ENCODE peak calls at places on chromosomes 11 and 22, in six cellular contexts. V, C, B, N, K and P are unnamed samples.

GRCh38 chr22:41672780-41673509 is 15.7 kb downstream of the SNU13 start:
- DNase-seq in C (no peak), K (no peak), B (no peak), N (peak), V (no peak), P (peak)

GRCh38 chr22:32830473-32830872 is 29.0 kb downstream of the TIMP3 start:
- DNase-seq in V (peak), C (no peak), K (peak), B (no peak), N (no peak), P (no peak)

GRCh38 chr11:1854949-1855885 is 2.3 kb downstream of the LSP1 start:
- DNase-seq in B (no peak), N (no peak), K (no peak), V (no peak), C (no peak), P (no peak)

GRCh38 chr22:19223617-19224016 is 45.1 kb upstream of the SLC25A1 start:
- DNase-seq in C (no peak), V (no peak), K (no peak), B (no peak), N (no peak), P (no peak)

GRCh38 chr11:18907391-18907790 is 31.8 kb downstream of the MRGPRX1 start:
- DNase-seq in K (no peak), N (no peak), B (no peak), V (no peak), C (no peak), P (no peak)

GRCh38 chr11:14318581-14318981 is 40.4 kb downstream of the RRAS2 start:
- DNase-seq in B (no peak), C (peak), V (no peak), N (no peak), K (no peak), P (no peak)

GRCh38 chr22:22210375-22210774 is 34.2 kb upstream of the VPREB1 start:
- DNase-seq in B (no peak), N (no peak), V (no peak), K (no peak), C (peak), P (no peak)

GRCh38 chr11:131099013-131099412 is 182.7 kb upstream of the SNX19 start:
- DNase-seq in V (no peak), K (no peak), C (peak), B (no peak), N (peak), P (peak)

GRCh38 chr11:131889146-131889577 is 518.7 kb downstream of the NTM start:
- DNase-seq in K (no peak), B (no peak), C (peak), N (peak), V (no peak), P (peak)

GRCh38 chr11:110968348-110969062 is 256.3 kb upstream of the ARHGAP20 start:
- DNase-seq in B (no peak), K (no peak), N (peak), C (peak), V (no peak), P (no peak)

GRCh38 chr11:57516061-57516443 is 550 bp upstream of the SLC43A1 start:
- DNase-seq in K (no peak), V (no peak), C (no peak), N (no peak), B (no peak), P (peak)

GRCh38 chr11:62428871-62429601 is 10.2 kb downstream of the SCGB1A1 start:
- DNase-seq in C (no peak), N (no peak), V (no peak), K (no peak), B (no peak), P (no peak)

GRCh38 chr11:121672630-121673487 is 220.1 kb upstream of the SORL1-AS1 start:
- DNase-seq in C (no peak), V (no peak), K (no peak), B (no peak), N (no peak), P (no peak)

GRCh38 chr11:27427183-27427980 is 45.2 kb downstream of the LGR4 start:
- DNase-seq in V (no peak), B (no peak), K (no peak), N (peak), C (peak), P (peak)

GRCh38 chr11:71491531-71492329 is 35.3 kb upstream of the KRTAP5-7 start:
- DNase-seq in N (no peak), B (peak), C (no peak), K (no peak), V (no peak), P (no peak)

GRCh38 chr22:40250608-40251007 is 72.9 kb downstream of the TNRC6B start:
- DNase-seq in B (no peak), N (no peak), C (no peak), V (no peak), K (no peak), P (no peak)

GRCh38 chr11:41950470-41951143 is 491.2 kb upstream of the LRRC4C start:
- DNase-seq in V (no peak), K (no peak), C (no peak), N (no peak), B (no peak), P (no peak)

GRCh38 chr22:36486619-36487384 is 5.4 kb upstream of the TXN2 start:
- DNase-seq in K (peak), N (peak), V (no peak), C (peak), B (peak), P (peak)

GRCh38 chr11:126114486-126115252 is 52.0 kb upstream of the CDON start:
- DNase-seq in N (peak), B (no peak), V (no peak), C (peak), K (no peak), P (no peak)

GRCh38 chr11:71927813-71928738 is at the start of gene XNDC1N:
- DNase-seq in C (peak), K (peak), V (peak), B (peak), N (peak), P (peak)

GRCh38 chr11:119223856-119224255 is 17.7 kb downstream of the CBL start:
- DNase-seq in B (no peak), C (peak), N (peak), V (no peak), K (no peak), P (no peak)

GRCh38 chr22:49699476-49699875 is 128.2 kb downstream of the BRD1 start:
- DNase-seq in N (no peak), V (no peak), B (no peak), K (no peak), C (no peak), P (no peak)

GRCh38 chr11:33507356-33507755 is 193.3 kb downstream of the C11orf91 start:
- DNase-seq in C (no peak), K (no peak), N (no peak), B (no peak), V (no peak), P (no peak)

GRCh38 chr22:25700996-25701815 is 40.8 kb upstream of the MYO18B start:
- DNase-seq in N (no peak), K (no peak), B (no peak), C (peak), V (no peak), P (no peak)

GRCh38 chr11:31819533-31820437 is 8.7 kb upstream of the PAX6 start:
- DNase-seq in V (peak), B (peak), C (no peak), K (peak), N (no peak), P (no peak)

GRCh38 chr11:44613081-44613628 is 47.7 kb downstream of the CD82 start:
- DNase-seq in N (no peak), K (no peak), C (no peak), B (no peak), V (no peak), P (no peak)

GRCh38 chr11:114678125-114679036 is at the start of gene NXPE2:
- DNase-seq in C (peak), N (peak), K (no peak), V (no peak), B (no peak), P (peak)

GRCh38 chr11:33919645-33920044 is 27.8 kb upstream of the LMO2 start:
- DNase-seq in B (no peak), C (no peak), V (no peak), K (no peak), N (no peak), P (no peak)

GRCh38 chr22:23072035-23072910 is 2.0 kb downstream of the GNAZ start:
- DNase-seq in B (no peak), N (no peak), K (no peak), V (no peak), C (peak), P (peak)

GRCh38 chr22:38432264-38432663 is 22.7 kb downstream of the KCNJ4 start:
- DNase-seq in B (no peak), C (no peak), K (no peak), N (no peak), V (no peak), P (no peak)

GRCh38 chr11:2264366-2265011 is 5.9 kb downstream of the ASCL2 start:
- DNase-seq in B (no peak), V (no peak), N (no peak), K (no peak), C (no peak), P (peak)

GRCh38 chr11:73191151-73191550 is 26.9 kb upstream of the P2RY2 start:
- DNase-seq in K (no peak), B (no peak), C (no peak), N (no peak), V (no peak), P (no peak)

GRCh38 chr11:68998390-68998911 is 14.6 kb downstream of the MRGPRF start:
- DNase-seq in N (peak), B (no peak), C (peak), V (no peak), K (peak), P (no peak)

GRCh38 chr11:110973401-110973980 is 261.3 kb upstream of the ARHGAP20 start:
- DNase-seq in N (peak), B (no peak), K (no peak), C (no peak), V (no peak), P (no peak)

GRCh38 chr11:116563713-116564050 is 209.1 kb downstream of the BUD13 start:
- DNase-seq in C (no peak), N (no peak), K (no peak), V (no peak), B (no peak), P (no peak)

GRCh38 chr22:49951001-49951677 is 9.4 kb upstream of the PIM3 start:
- DNase-seq in B (no peak), N (no peak), K (peak), V (no peak), C (peak), P (peak)

GRCh38 chr11:66336234-66337102 is at the start of gene RIN1:
- DNase-seq in K (peak), V (no peak), B (peak), C (peak), N (peak), P (peak)

GRCh38 chr11:112227471-112227870 is 1.2 kb downstream of the PTS start:
- DNase-seq in C (no peak), V (no peak), N (no peak), K (no peak), B (no peak), P (no peak)
- H4K91ac ChIP-seq in C (no peak), V (no peak), N (peak), K (no peak), B (no peak), P (peak)

GRCh38 chr22:47115921-47116320 is 353.5 kb downstream of the TBC1D22A start:
- DNase-seq in N (no peak), C (no peak), V (no peak), K (no peak), B (no peak), P (no peak)

GRCh38 chr22:47119181-47119580 is 356.7 kb downstream of the TBC1D22A start:
- DNase-seq in B (no peak), K (no peak), N (no peak), C (no peak), V (no peak), P (peak)

GRCh38 chr22:47115518-47115890 is 353.1 kb downstream of the TBC1D22A start:
- DNase-seq in V (no peak), N (no peak), K (peak), C (no peak), B (no peak), P (no peak)

GRCh38 chr22:47114813-47115517 is 352.5 kb downstream of the TBC1D22A start:
- DNase-seq in N (no peak), B (no peak), C (no peak), V (no peak), K (peak), P (no peak)

DNA sequence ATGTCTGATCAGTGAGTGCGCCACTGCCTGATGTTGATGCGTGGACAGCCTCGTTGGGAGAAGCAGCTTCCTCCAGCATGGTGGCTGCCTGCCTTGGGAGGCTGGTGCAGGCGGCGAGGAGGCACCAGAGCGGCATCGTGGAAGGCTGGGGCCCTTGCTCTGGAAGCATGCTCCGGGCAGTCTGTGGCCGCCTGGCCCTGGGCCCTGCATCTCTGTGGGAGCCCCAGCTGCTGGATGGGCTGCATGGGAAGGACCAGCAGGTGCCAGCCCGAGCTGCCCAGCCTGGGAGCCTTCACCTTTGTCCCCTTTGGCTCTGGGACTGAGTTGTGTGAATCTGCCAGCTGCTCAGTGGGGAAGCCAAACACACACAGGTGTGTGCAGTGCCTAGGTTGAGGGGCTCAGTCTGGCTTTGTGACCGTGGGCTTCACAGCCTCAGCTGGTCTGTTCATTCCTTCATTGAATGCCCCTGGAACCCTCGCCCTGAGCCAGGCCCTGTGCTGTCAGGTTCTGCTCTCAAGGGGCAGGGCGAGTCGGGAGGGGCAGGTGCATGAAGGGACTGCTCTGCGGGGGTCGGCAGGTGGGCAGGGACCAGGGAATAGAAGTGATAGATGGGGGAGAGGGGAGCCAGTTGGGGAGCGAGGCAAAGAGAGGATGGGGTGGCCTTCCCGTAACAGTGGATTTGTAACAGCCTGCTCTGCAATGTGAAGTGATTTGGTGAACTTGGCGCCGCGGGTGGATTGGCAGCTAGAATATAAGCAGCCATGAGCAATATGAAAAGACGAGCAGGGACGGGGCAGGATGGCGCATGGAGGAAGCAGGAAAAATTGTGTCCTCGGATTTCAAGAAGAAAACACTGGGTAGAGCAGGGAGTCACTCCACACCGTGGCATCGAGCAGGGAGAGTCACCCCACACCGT is 354.2 kb downstream of the TBC1D22A start:
- DNase-seq in K (peak), V (no peak), B (no peak), N (no peak), C (no peak), P (no peak)
- H4K91ac ChIP-seq in K (no peak), V (no peak), B (no peak), N (no peak), C (no peak), P (no peak)

GRCh38 chr22:46004105-46004866 is 27.3 kb upstream of the WNT7B start:
- DNase-seq in K (no peak), C (no peak), B (no peak), V (no peak), N (no peak), P (no peak)
- H4K91ac ChIP-seq in K (no peak), C (peak), B (no peak), V (no peak), N (peak), P (no peak)

GRCh38 chr11:103681855-103682254 is 354.6 kb upstream of the DDI1 start:
- DNase-seq in N (no peak), V (no peak), B (no peak), C (no peak), K (no peak), P (no peak)

GRCh38 chr11:103680861-103681260 is 355.6 kb upstream of the DDI1 start:
- DNase-seq in V (no peak), N (no peak), B (no peak), C (no peak), K (no peak), P (no peak)

GRCh38 chr11:103671143-103671651 is 365.2 kb upstream of the DDI1 start:
- DNase-seq in C (no peak), B (no peak), N (no peak), K (no peak), V (no peak), P (no peak)

GRCh38 chr11:103673773-103674172 is 362.7 kb upstream of the DDI1 start:
- DNase-seq in C (peak), V (no peak), B (no peak), K (no peak), N (peak), P (no peak)

DNA sequence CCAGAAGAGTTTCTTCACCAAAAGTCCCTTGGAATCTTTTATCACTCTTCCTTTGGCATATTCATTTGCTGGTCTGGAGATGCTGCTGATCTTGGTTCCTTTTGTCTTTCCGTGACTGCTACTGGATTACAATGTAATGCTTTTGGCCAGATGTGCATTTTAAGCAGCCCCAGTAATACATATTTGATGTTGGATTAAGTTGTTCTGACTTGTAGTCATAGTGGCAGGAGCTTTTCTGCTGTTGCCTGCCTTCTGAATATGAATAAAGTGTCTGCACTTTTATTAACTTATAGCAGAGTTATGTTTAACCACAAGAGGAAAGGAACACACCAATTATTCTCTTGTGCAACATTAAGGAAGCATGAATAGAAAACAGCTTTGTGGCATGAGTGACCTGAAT is 360.0 kb upstream of the DDI1 start:
- DNase-seq in B (no peak), N (no peak), K (no peak), C (no peak), V (no peak), P (no peak)
- H4K91ac ChIP-seq in B (no peak), N (no peak), K (no peak), C (no peak), V (no peak), P (no peak)

GRCh38 chr11:10436224-10436623 is 18.8 kb upstream of the AMPD3 start:
- DNase-seq in V (no peak), K (no peak), N (no peak), B (no peak), C (no peak), P (peak)

GRCh38 chr11:10438451-10438850 is 16.6 kb upstream of the AMPD3 start:
- DNase-seq in B (no peak), C (peak), N (no peak), K (no peak), V (no peak), P (no peak)

GRCh38 chr11:10432971-10433370 is 22.1 kb upstream of the AMPD3 start:
- DNase-seq in K (no peak), B (no peak), C (no peak), N (no peak), V (no peak), P (no peak)

GRCh38 chr11:10439924-10440323 is 15.1 kb upstream of the AMPD3 start:
- DNase-seq in N (no peak), V (no peak), K (no peak), B (no peak), C (no peak), P (no peak)

GRCh38 chr11:10436733-10437132 is 18.3 kb upstream of the AMPD3 start:
- DNase-seq in C (no peak), N (no peak), B (no peak), V (no peak), K (no peak), P (peak)
- H4K91ac ChIP-seq in C (no peak), N (no peak), B (no peak), V (no peak), K (no peak), P (no peak)

GRCh38 chr11:22938691-22939090 is 78.4 kb upstream of the CCDC179 start:
- DNase-seq in N (no peak), K (no peak), B (no peak), C (no peak), V (no peak), P (no peak)
- H4K91ac ChIP-seq in N (no peak), K (no peak), B (no peak), C (no peak), V (no peak), P (no peak)

GRCh38 chr22:20993304-20994127 is 8.4 kb downstream of the THAP7 start:
- DNase-seq in K (no peak), B (no peak), N (no peak), V (no peak), C (no peak), P (no peak)
- H4K91ac ChIP-seq in K (no peak), B (no peak), N (no peak), V (no peak), C (no peak), P (no peak)

GRCh38 chr11:107744736-107745135 is 32.9 kb upstream of the SLN start:
- DNase-seq in B (no peak), K (no peak), N (no peak), C (no peak), V (no peak), P (no peak)
- H4K91ac ChIP-seq in B (no peak), K (no peak), N (no peak), C (no peak), V (no peak), P (no peak)